ENCODE peak calls at places on chromosomes 5 and 9, in eight cellular contexts. O is iris pigment epithelial cell; Q is effector CD4-positive, alpha-beta T cell; V is stimulated activated naive CD8-positive, alpha-beta T cell treated with anti-CD3 and anti-CD28 coated beads, Interleukin-15, amount 100 ng/mL, for 72 hours; F is brain microvascular endothelial cell; M is stimulated activated CD4-positive, alpha-beta T cell treated with anti-CD3 and anti-CD28 coated beads, Interleukin-1b, Interleukin-23, amount 100 ng/mL, for 4 hours; Y is GM19239; A is activated naive CD8-positive, alpha-beta T cell treated with anti-CD3 and anti-CD28 coated beads, Interleukin-2, amount 50 U/mL, for 24 hours. E is an unnamed sample.
A peak's percentile ranks its signal among the peaks of the same experiment; 100 is the strongest.

GRCh38 chr5:154729613-154730012 is 25.6 kb upstream of the LARP1 start:
- DNase-seq in Y (no peak), A (no peak), M (no peak), F (no peak), Q (no peak), V (no peak), O (no peak), E (no peak)

GRCh38 chr9:99114846-99115500 is 10.1 kb downstream of the TGFBR1 start:
- DNase-seq in O (no peak), A (no peak), F (no peak), Y (no peak), M (no peak), Q (no peak), V (no peak), E (no peak)

GRCh38 chr9:76181020-76181641 is 213.1 kb downstream of the RFK start:
- DNase-seq in O (peak; percentile 78), Q (no peak), F (peak; percentile 93), A (no peak), M (no peak), V (peak; percentile 9), Y (no peak), E (peak; percentile 89)

GRCh38 chr5:175444060-175444904 is at the start of gene DRD1:
- DNase-seq in Y (peak; percentile 53), M (peak; percentile 64), A (peak; percentile 67), O (peak; percentile 25), V (peak; percentile 64), F (no peak), Q (peak; percentile 17), E (peak; percentile 25)

GRCh38 chr5:169416583-169417196 is 115.8 kb upstream of the SLIT3 start:
- DNase-seq in M (no peak), A (no peak), Q (no peak), Y (no peak), O (peak; percentile 90), V (no peak), F (peak; percentile 91), E (peak; percentile 88)

GRCh38 chr5:122965111-122965510 is 71.4 kb downstream of the PPIC start:
- DNase-seq in M (no peak), Q (no peak), A (no peak), O (no peak), F (no peak), V (no peak), Y (no peak), E (no peak)

GRCh38 chr5:14460844-14461398 is 120.7 kb upstream of the OTULINL start:
- DNase-seq in M (no peak), Q (no peak), V (no peak), O (no peak), F (no peak), Y (no peak), A (no peak), E (no peak)

GRCh38 chr5:96142786-96143434 is 181.3 kb upstream of the ELL2 start:
- DNase-seq in A (no peak), M (no peak), O (peak; percentile 54), Y (no peak), Q (no peak), F (no peak), V (no peak), E (peak; percentile 58)

GRCh38 chr5:37601163-37601562 is 222.0 kb downstream of the WDR70 start:
- DNase-seq in A (no peak), V (no peak), Y (no peak), M (no peak), Q (no peak), F (no peak), O (no peak), E (no peak)

GRCh38 chr5:38925154-38925925 is 79.5 kb downstream of the OSMR start:
- DNase-seq in F (peak; percentile 78), V (no peak), A (no peak), O (peak; percentile 86), M (no peak), Y (no peak), Q (no peak), E (no peak)

GRCh38 chr5:150429410-150429873 is 16.7 kb upstream of the CD74 start:
- DNase-seq in A (no peak), M (no peak), V (no peak), F (no peak), O (no peak), Q (no peak), Y (no peak), E (no peak)

GRCh38 chr9:6779417-6780241 is 21.9 kb downstream of the KDM4C start:
- DNase-seq in V (no peak), F (peak; percentile 72), Q (no peak), Y (no peak), M (no peak), O (peak; percentile 78), A (no peak), E (no peak)

GRCh38 chr9:125829743-125830142 is 82.6 kb downstream of the PBX3 start:
- DNase-seq in F (no peak), Y (no peak), O (no peak), Q (peak; percentile 48), V (peak; percentile 21), M (peak; percentile 14), A (peak; percentile 31), E (no peak)

GRCh38 chr9:4417578-4418325 is 72.5 kb upstream of the SLC1A1 start:
- DNase-seq in O (peak; percentile 74), Y (no peak), Q (no peak), V (no peak), A (no peak), F (no peak), M (no peak), E (no peak)

GRCh38 chr5:157484768-157485167 is 24.8 kb downstream of the NIPAL4 start:
- DNase-seq in V (no peak), A (no peak), Y (no peak), F (no peak), Q (no peak), M (no peak), O (peak; percentile 45), E (no peak)

GRCh38 chr9:94639045-94639995 is at the start of gene FBP1:
- DNase-seq in A (peak; percentile 53), Y (peak; percentile 41), M (peak; percentile 29), O (no peak), F (no peak), Q (peak; percentile 10), V (peak; percentile 32), E (no peak)

GRCh38 chr5:59317023-59317771 is 576.3 kb downstream of the PDE4D start:
- DNase-seq in O (peak; percentile 81), A (no peak), Q (no peak), Y (no peak), M (no peak), F (no peak), V (no peak), E (peak; percentile 89)

GRCh38 chr5:84088996-84089395 is 295.7 kb downstream of the EDIL3 start:
- DNase-seq in A (no peak), F (peak; percentile 32), V (no peak), O (peak; percentile 49), Q (no peak), Y (no peak), M (no peak), E (peak; percentile 48)

GRCh38 chr9:36208521-36209253 is 18.0 kb downstream of the CLTA start:
- DNase-seq in V (no peak), M (no peak), Q (no peak), A (no peak), F (no peak), Y (no peak), O (no peak), E (no peak)

GRCh38 chr9:13364271-13364670 is 84.8 kb upstream of the MPDZ start:
- DNase-seq in V (no peak), M (no peak), Y (no peak), F (no peak), Q (no peak), A (no peak), O (no peak), E (no peak)

GRCh38 chr5:173845321-173845720 is 42.8 kb upstream of the CPEB4 start:
- DNase-seq in Q (no peak), F (no peak), Y (no peak), M (no peak), A (no peak), O (no peak), V (no peak), E (no peak)

GRCh38 chr9:21031091-21031817 is at the start of gene HACD4:
- DNase-seq in Q (peak; percentile 54), Y (peak; percentile 45), A (peak; percentile 64), V (peak; percentile 70), M (peak; percentile 45), F (peak; percentile 13), O (peak; percentile 47), E (no peak)

GRCh38 chr9:36903541-36904435 is 130.3 kb downstream of the PAX5 start:
- DNase-seq in O (peak; percentile 92), Y (no peak), V (peak; percentile 48), F (peak; percentile 88), M (no peak), A (peak; percentile 75), Q (no peak), E (peak; percentile 86)

GRCh38 chr5:39379683-39380082 is 15.4 kb upstream of the C9 start:
- DNase-seq in F (no peak), Y (no peak), V (no peak), O (no peak), M (no peak), A (no peak), Q (no peak), E (no peak)

GRCh38 chr5:53100606-53101005 is 9.0 kb downstream of the MOCS2 start:
- DNase-seq in V (no peak), Y (no peak), F (no peak), M (no peak), A (no peak), O (peak; percentile 31), Q (no peak), E (no peak)

GRCh38 chr5:52504584-52505240 is 283.0 kb upstream of the ITGA1 start:
- DNase-seq in V (no peak), F (no peak), O (no peak), Q (no peak), Y (no peak), M (no peak), A (no peak), E (no peak)

GRCh38 chr5:172833691-172834569 is at the start of gene ERGIC1:
- DNase-seq in A (peak; percentile 85), V (peak; percentile 66), F (peak; percentile 67), Y (peak; percentile 77), M (peak; percentile 58), Q (peak; percentile 63), O (peak; percentile 84), E (peak; percentile 57)

GRCh38 chr9:107332883-107333282 is 49.8 kb downstream of the RAD23B start:
- DNase-seq in A (no peak), V (no peak), Y (no peak), O (no peak), M (no peak), F (no peak), Q (no peak), E (no peak)

GRCh38 chr5:171401167-171401947 is 13.7 kb downstream of the NPM1 start:
- DNase-seq in Q (no peak), V (no peak), M (no peak), A (no peak), F (no peak), Y (no peak), O (no peak), E (no peak)

GRCh38 chr5:168728812-168729211 is 149.6 kb upstream of the PANK3 start:
- DNase-seq in M (no peak), V (no peak), A (no peak), Y (no peak), O (no peak), Q (no peak), F (no peak), E (no peak)

GRCh38 chr5:124252094-124252750 is 494.2 kb downstream of the ZNF608 start:
- DNase-seq in V (no peak), A (no peak), F (no peak), Q (no peak), M (no peak), O (peak; percentile 3), Y (no peak), E (no peak)

GRCh38 chr9:126420643-126421564 is 94.3 kb downstream of the MVB12B start:
- DNase-seq in Q (no peak), Y (no peak), A (no peak), F (peak; percentile 12), V (no peak), M (no peak), O (peak; percentile 59), E (peak; percentile 40)

GRCh38 chr5:169549453-169549852 is 34.1 kb upstream of the SPDL1 start:
- DNase-seq in M (no peak), Q (no peak), V (no peak), A (no peak), Y (no peak), F (no peak), O (no peak), E (no peak)

GRCh38 chr9:72902268-72902667 is 50.6 kb downstream of the ALDH1A1 start:
- DNase-seq in Q (no peak), A (no peak), M (no peak), F (no peak), V (no peak), Y (no peak), O (no peak), E (no peak)

E was measured in H4.